ENCODE peak calls at places on chromosome 17, in four cellular contexts. S is IMR-90, Z is HepG2, L is K562. M is an unnamed sample.

GRCh38 chr17:62140836-62141235 is 75.8 kb upstream of the MED13 start:
- DNase-seq in S (peak; percentile 52), Z (no peak), L (no peak), M (peak; percentile 48)

GRCh38 chr17:40541060-40541872 is 24.0 kb downstream of the CCR7 start:
- DNase-seq in S (no peak), Z (peak; percentile 56), L (peak; percentile 36), M (no peak)

GRCh38 chr17:11848330-11848729 is 148.9 kb downstream of the ZNF18 start:
- DNase-seq in S (no peak), Z (no peak), L (no peak), M (no peak)

GRCh38 chr17:27818311-27819170 is 18.2 kb upstream of the NOS2 start:
- DNase-seq in S (no peak), Z (no peak), L (no peak), M (no peak)

GRCh38 chr17:4593021-4593797 is 8.9 kb downstream of the SMTNL2 start:
- DNase-seq in S (no peak), Z (no peak), L (no peak), M (no peak)

GRCh38 chr17:82872591-82873520 is 33.0 kb upstream of the ZNF750 start:
- DNase-seq in S (no peak), Z (no peak), L (no peak), M (no peak)

GRCh38 chr17:1153795-1154546 is 25.8 kb downstream of the ABR start:
- DNase-seq in S (peak; percentile 67), Z (peak; percentile 16), L (peak; percentile 14), M (peak; percentile 51)

GRCh38 chr17:77110006-77110374 is 30.8 kb upstream of the SEC14L1 start:
- DNase-seq in S (peak; percentile 28), Z (no peak), L (no peak), M (no peak)

GRCh38 chr17:77666480-77666879 is 292.0 kb upstream of the TNRC6C start:
- DNase-seq in S (no peak), Z (no peak), L (no peak), M (no peak)

GRCh38 chr17:37090941-37091340 is 142.2 kb downstream of the AATF start:
- DNase-seq in S (no peak), Z (no peak), L (no peak), M (no peak)

GRCh38 chr17:32319548-32319905 is 22.4 kb downstream of the C17orf75 start:
- DNase-seq in S (peak; percentile 41), Z (peak; percentile 59), L (peak; percentile 84), M (peak; percentile 88)

GRCh38 chr17:8994319-8994718 is 27.0 kb upstream of the NTN1 start:
- DNase-seq in S (peak; percentile 23), Z (peak; percentile 20), L (peak; percentile 34), M (no peak)

GRCh38 chr17:17228521-17229279 is 8.3 kb downstream of the FLCN start:
- DNase-seq in S (no peak), Z (no peak), L (no peak), M (no peak)

GRCh38 chr17:43175213-43176118 is 4.5 kb downstream of the NBR1 start:
- DNase-seq in S (peak; percentile 84), Z (peak; percentile 67), L (no peak), M (no peak)

GRCh38 chr17:65173951-65174683 is 36.9 kb downstream of the RGS9 start:
- DNase-seq in S (no peak), Z (no peak), L (peak; percentile 24), M (no peak)

GRCh38 chr17:11618861-11619566 is 20.7 kb downstream of the DNAH9 start:
- DNase-seq in S (no peak), Z (peak; percentile 58), L (no peak), M (no peak)

GRCh38 chr17:58516644-58517377 is 2.4 kb upstream of the MTMR4 start:
- DNase-seq in S (no peak), Z (peak; percentile 90), L (no peak), M (no peak)

GRCh38 chr17:68449021-68449739 is 8.1 kb downstream of the WIPI1 start:
- DNase-seq in S (no peak), Z (no peak), L (no peak), M (peak; percentile 13)

GRCh38 chr17:82160081-82160480 is 52.6 kb downstream of the CCDC57 start:
- DNase-seq in S (peak; percentile 66), Z (no peak), L (no peak), M (no peak)

GRCh38 chr17:31390748-31391495 is 553 bp upstream of the RAB11FIP4 start:
- DNase-seq in S (no peak), Z (no peak), L (no peak), M (no peak)

GRCh38 chr17:7956208-7956965 is 24.4 kb downstream of the CNTROB start:
- DNase-seq in S (peak; percentile 12), Z (no peak), L (no peak), M (no peak)

GRCh38 chr17:27523712-27524111 is 67.5 kb downstream of the KSR1 start:
- DNase-seq in S (no peak), Z (no peak), L (no peak), M (no peak)

GRCh38 chr17:75652934-75653549 is 13.9 kb downstream of the RECQL5 start:
- DNase-seq in S (peak; percentile 27), Z (peak; percentile 59), L (peak; percentile 65), M (peak; percentile 60)

GRCh38 chr17:46163929-46164594 is 29.2 kb downstream of the KANSL1 start:
- DNase-seq in S (no peak), Z (no peak), L (no peak), M (no peak)

GRCh38 chr17:1005361-1005946 is 8.5 kb downstream of the TIMM22 start:
- DNase-seq in S (peak; percentile 54), Z (no peak), L (no peak), M (no peak)

GRCh38 chr17:50919321-50920040 is 53.3 kb upstream of the TOB1 start:
- DNase-seq in S (peak; percentile 82), Z (peak; percentile 86), L (peak; percentile 28), M (peak; percentile 99)

GRCh38 chr17:46170609-46171432 is 22.4 kb downstream of the KANSL1 start:
- DNase-seq in S (no peak), Z (no peak), L (no peak), M (no peak)

GRCh38 chr17:77404812-77405581 is 264.2 kb downstream of the SEC14L1 start:
- DNase-seq in S (peak; percentile 86), Z (no peak), L (no peak), M (no peak)

GRCh38 chr17:1473170-1473569 is 17.1 kb upstream of the CRK start:
- DNase-seq in S (no peak), Z (no peak), L (peak; percentile 16), M (no peak)

GRCh38 chr17:80388601-80389000 is 26.4 kb upstream of the ENDOV start:
- DNase-seq in S (no peak), Z (no peak), L (no peak), M (no peak)

GRCh38 chr17:1725642-1726511 is 1.4 kb downstream of the WDR81 start:
- DNase-seq in S (no peak), Z (no peak), L (no peak), M (no peak)

GRCh38 chr17:45768000-45768399 is 16.1 kb upstream of the CRHR1 start:
- DNase-seq in S (no peak), Z (no peak), L (no peak), M (no peak)

GRCh38 chr17:3800362-3801042 is 486 bp downstream of the ITGAE start:
- DNase-seq in S (no peak), Z (no peak), L (no peak), M (no peak)

GRCh38 chr17:79748296-79749099 is 17.8 kb downstream of the ENPP7 start:
- DNase-seq in S (no peak), Z (no peak), L (no peak), M (no peak)

GRCh38 chr17:63760771-63761539 is 12.4 kb downstream of the CCDC47 start:
- DNase-seq in S (peak; percentile 17), Z (no peak), L (no peak), M (no peak)
- TF ChIP-seq MAZ in S (no peak), Z (no peak), L (no peak), M (no peak)

GRCh38 chr17:6853764-6854442 is 22.4 kb upstream of the TEKT1 start:
- DNase-seq in S (no peak), Z (peak; percentile 82), L (no peak), M (peak; percentile 73)
- TF ChIP-seq CTCF in S (no peak), Z (peak; percentile 85), L (peak; percentile 35), M (peak; percentile 40)

GRCh38 chr17:30267625-30268024 is 24.1 kb downstream of the BLMH start:
- DNase-seq in S (peak; percentile 78), Z (no peak), L (no peak), M (no peak)

DNA sequence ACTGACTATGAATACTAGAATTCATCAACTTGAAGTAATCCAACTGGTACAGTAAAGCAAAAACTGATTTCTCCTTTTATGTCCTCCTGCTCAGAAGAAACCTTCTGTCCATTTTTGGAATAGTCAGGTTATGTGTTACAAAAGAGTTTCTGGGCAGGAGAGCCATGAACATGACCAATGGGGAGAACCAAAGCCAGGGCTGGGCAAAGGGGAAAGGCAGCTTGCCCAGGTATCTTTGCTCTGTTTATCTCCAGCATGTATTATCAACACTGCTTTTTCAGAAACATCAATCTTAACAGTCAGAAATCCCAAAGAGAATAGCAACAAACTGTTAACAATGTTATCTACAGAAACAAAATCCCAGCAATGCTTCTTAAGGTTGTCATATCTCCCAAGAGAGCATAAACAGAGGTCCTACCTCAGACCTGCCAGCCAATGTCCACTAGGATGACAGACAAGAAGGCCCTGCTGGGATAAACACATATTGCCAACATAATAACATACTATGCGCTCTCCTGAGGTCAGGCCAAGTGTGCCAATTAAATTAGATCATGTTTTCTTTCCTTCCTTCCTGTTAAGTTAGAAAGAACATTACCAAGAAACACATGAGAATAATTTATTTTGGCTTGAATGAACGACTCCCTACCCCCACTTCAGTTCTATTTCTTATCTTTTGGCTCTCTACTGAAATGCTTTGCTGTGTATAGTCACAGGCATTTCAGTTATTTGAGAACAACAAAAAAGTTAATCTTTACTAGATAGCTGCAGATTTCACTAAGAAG is 28.0 kb downstream of the BLMH start:
- DNase-seq in S (peak; percentile 57), Z (no peak), L (no peak), M (no peak)
- TF ChIP-seq MAZ in S (no peak), Z (no peak), L (no peak), M (no peak)

GRCh38 chr17:29293890-29294579 is at the start of gene NUFIP2:
- DNase-seq in S (peak; percentile 98), Z (peak; percentile 96), L (peak; percentile 99), M (peak; percentile 99)

GRCh38 chr17:29289852-29290251 is 4.1 kb downstream of the NUFIP2 start:
- DNase-seq in S (no peak), Z (no peak), L (no peak), M (no peak)

GRCh38 chr17:29292992-29293889 is 707 bp downstream of the NUFIP2 start:
- DNase-seq in S (peak; percentile 34), Z (peak; percentile 45), L (peak; percentile 78), M (peak; percentile 61)

GRCh38 chr17:29292071-29292991 is 1.6 kb downstream of the NUFIP2 start:
- DNase-seq in S (peak; percentile 15), Z (no peak), L (peak; percentile 66), M (peak; percentile 45)

DNA sequence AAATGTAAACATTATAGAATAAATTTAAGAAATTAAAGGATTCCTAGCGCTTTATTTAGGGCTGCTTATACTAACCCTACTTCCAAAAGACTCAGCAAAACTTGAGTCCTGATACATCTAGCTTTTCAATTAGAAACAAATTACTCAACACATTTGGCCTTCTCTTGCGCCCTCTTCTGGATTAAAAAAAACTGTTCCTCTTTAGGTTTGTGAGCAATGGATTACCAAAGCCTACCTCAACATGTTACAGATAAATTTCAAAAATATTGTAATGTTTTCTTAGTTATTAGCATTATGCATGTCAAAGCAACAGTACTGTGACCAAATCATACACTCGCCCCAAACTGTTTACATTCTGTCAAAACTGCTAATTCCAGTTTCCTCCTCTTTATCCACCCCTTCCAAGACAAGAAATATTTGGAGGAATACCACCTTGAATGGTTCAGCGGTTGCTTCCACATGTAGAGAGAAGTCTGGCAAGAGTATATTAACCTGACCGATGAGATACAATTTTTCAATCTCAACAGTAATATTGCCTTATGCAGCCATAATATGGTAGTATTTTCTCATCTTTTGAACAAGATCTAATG is 2.7 kb downstream of the NUFIP2 start:
- DNase-seq in S (peak; percentile 77), Z (peak; percentile 66), L (peak; percentile 77), M (peak; percentile 79)
- TF ChIP-seq CTCF in S (peak; percentile 76), Z (peak; percentile 67), L (peak; percentile 53), M (peak; percentile 93)